ENCODE peak calls at places on chromosomes 4 and X, in five cellular contexts. C is pancreas, Z is AML-193, L is psoas muscle, S is left colon. H is an unnamed sample.

GRCh38 chrX:19389217-19389616 is 45.5 kb downstream of the PDHA1 start:
- DNase-seq in C (no peak), Z (no peak), L (no peak), S (no peak), H (no peak)

GRCh38 chr4:8276358-8277240 is 7.0 kb downstream of the HTRA3 start:
- DNase-seq in C (no peak), Z (no peak), L (peak), S (no peak), H (no peak)

GRCh38 chrX:143121471-143121870 is 95.7 kb downstream of the SPANXN4 start:
- DNase-seq in C (no peak), Z (no peak), L (no peak), S (no peak), H (no peak)

GRCh38 chr4:23956601-23957364 is 66.9 kb upstream of the PPARGC1A start:
- DNase-seq in C (no peak), Z (no peak), L (no peak), S (no peak), H (no peak)

GRCh38 chrX:130144509-130144908 is 21.1 kb downstream of the AIFM1 start:
- DNase-seq in C (no peak), Z (no peak), L (no peak), S (no peak), H (no peak)

GRCh38 chr4:10087152-10087791 is 29.3 kb downstream of the WDR1 start:
- DNase-seq in C (no peak), Z (no peak), L (peak), S (peak), H (no peak)

GRCh38 chr4:150849016-150849415 is 166.1 kb downstream of the LRBA start:
- DNase-seq in C (no peak), Z (no peak), L (no peak), S (no peak), H (no peak)

GRCh38 chrX:155262970-155263754 is 1.1 kb downstream of the RAB39B start:
- DNase-seq in C (no peak), Z (peak), L (no peak), S (no peak), H (no peak)

GRCh38 chrX:129574214-129574613 is 34.2 kb downstream of the OCRL start:
- DNase-seq in C (no peak), Z (no peak), L (no peak), S (no peak), H (no peak)

GRCh38 chrX:8726031-8726652 is 5.8 kb downstream of the ANOS1 start:
- DNase-seq in C (no peak), Z (no peak), L (no peak), S (no peak), H (no peak)

GRCh38 chr4:148376151-148376550 is 66.1 kb downstream of the NR3C2 start:
- DNase-seq in C (peak), Z (peak), L (no peak), S (peak), H (no peak)

GRCh38 chrX:22097295-22097694 is 65.2 kb downstream of the PHEX start:
- DNase-seq in C (no peak), Z (no peak), L (no peak), S (no peak), H (no peak)

GRCh38 chrX:16587776-16588175 is 62.2 kb upstream of the S100G start:
- DNase-seq in C (no peak), Z (no peak), L (no peak), S (no peak), H (no peak)

GRCh38 chr4:168666531-168666930 is 169.7 kb downstream of the PALLD start:
- DNase-seq in C (no peak), Z (no peak), L (no peak), S (no peak), H (no peak)

GRCh38 chrX:67787196-67787595 is 243.4 kb downstream of the AR start:
- DNase-seq in C (no peak), Z (no peak), L (no peak), S (no peak), H (no peak)